ENCODE peak calls at places on chromosomes 2 and 18, in four cellular contexts. M is COR-L47, X is midbrain, V is mesenteric fat pad. N is an unnamed sample.

GRCh38 chr2:11701206-11701605 is 31.2 kb upstream of the NTSR2 start:
- DNase-seq in M (no peak), X (no peak), V (no peak), N (no peak)

GRCh38 chr2:80560298-80560697 is 255.7 kb upstream of the LRRTM1 start:
- DNase-seq in M (no peak), X (no peak), V (no peak), N (no peak)

GRCh38 chr18:76975577-76976110 is 153.3 kb downstream of the ZNF236 start:
- DNase-seq in M (no peak), X (no peak), V (no peak), N (no peak)

GRCh38 chr2:174334781-174335604 is at the start of gene SP9:
- DNase-seq in M (no peak), X (no peak), V (no peak), N (no peak)

GRCh38 chr2:128390256-128390990 is 71.8 kb upstream of the HS6ST1 start:
- DNase-seq in M (no peak), X (no peak), V (peak; percentile 47), N (no peak)

GRCh38 chr2:126822921-126823320 is 75.8 kb upstream of the TEX51 start:
- DNase-seq in M (no peak), X (no peak), V (no peak), N (no peak)

GRCh38 chr2:210299974-210300373 is 15.0 kb downstream of the MYL1 start:
- DNase-seq in M (no peak), X (no peak), V (no peak), N (no peak)

GRCh38 chr2:69310267-69310666 is 76.8 kb downstream of the GFPT1 start:
- DNase-seq in M (no peak), X (no peak), V (no peak), N (no peak)

GRCh38 chr2:205734436-205734835 is 52.1 kb downstream of the NRP2 start:
- DNase-seq in M (no peak), X (peak; percentile 23), V (no peak), N (no peak)

GRCh38 chr2:4354678-4355077 is 651.3 kb downstream of the DCDC2C start:
- DNase-seq in M (no peak), X (no peak), V (no peak), N (no peak)

GRCh38 chr18:54958711-54959625 is at the start of gene CCDC68:
- DNase-seq in M (no peak), X (no peak), V (no peak), N (no peak)

GRCh38 chr2:116491292-116491691 is 1323.2 kb upstream of the DDX18 start:
- DNase-seq in M (no peak), X (no peak), V (no peak), N (no peak)

GRCh38 chr2:102667072-102667471 is 47.7 kb downstream of the SLC9A2 start:
- DNase-seq in M (no peak), X (no peak), V (no peak), N (no peak)

GRCh38 chr2:179861027-179861776 is at the start of gene ZNF385B:
- DNase-seq in M (peak; percentile 33), X (no peak), V (no peak), N (no peak)

GRCh38 chr2:83186050-83186790 is 1272.9 kb downstream of the SUCLG1 start:
- DNase-seq in M (no peak), X (no peak), V (no peak), N (no peak)

GRCh38 chr2:207734264-207734635 is 22.8 kb downstream of the CCNYL1 start:
- DNase-seq in M (peak; percentile 27), X (peak; percentile 39), V (no peak), N (no peak)

GRCh38 chr2:85319811-85320210 is 8.0 kb downstream of the TGOLN2 start:
- DNase-seq in M (no peak), X (no peak), V (no peak), N (no peak)

GRCh38 chr2:101704046-101704466 is 6.5 kb downstream of the MAP4K4 start:
- DNase-seq in M (no peak), X (peak; percentile 49), V (no peak), N (no peak)